ENCODE peak calls at places on chromosomes 5 and 9, in seven cellular contexts. O is transverse colon, V is NCI-H1105 treated with DMSO at 0.1 percent for 48 hours, W is AG08396, H is KBM-7, Q is WTC11, S is dermis microvascular lymphatic vessel endothelial cell. Y is an unnamed sample.

GRCh38 chr5:6713274-6714181 is at the start of gene TENT4A:
- DNase-seq in H (no peak), Q (no peak), S (peak), O (peak), V (no peak), W (peak), Y (no peak)

GRCh38 chr5:159878988-159879471 is 37.3 kb upstream of the ADRA1B start:
- DNase-seq in V (no peak), O (peak), H (no peak), S (peak), W (peak), Q (peak), Y (peak)

GRCh38 chr5:72159501-72159911 is 52.2 kb downstream of the MAP1B start:
- DNase-seq in W (no peak), O (no peak), Q (no peak), S (peak), H (no peak), V (no peak), Y (no peak)

GRCh38 chr9:102237520-102237919 is 499.1 kb upstream of the GRIN3A start:
- DNase-seq in O (no peak), V (no peak), W (no peak), Q (no peak), H (no peak), S (no peak), Y (no peak)

GRCh38 chr5:120297621-120298020 is 166.5 kb upstream of the PRR16 start:
- DNase-seq in O (no peak), H (no peak), V (no peak), W (no peak), Q (no peak), S (no peak), Y (no peak)

GRCh38 chr5:107687937-107688336 is 17.2 kb upstream of the EFNA5 start:
- DNase-seq in Q (no peak), S (no peak), H (no peak), V (no peak), O (no peak), W (no peak), Y (no peak)

GRCh38 chr5:59496524-59497134 is 396.9 kb downstream of the PDE4D start:
- DNase-seq in S (peak), Q (peak), H (peak), W (peak), O (no peak), V (no peak), Y (no peak)

GRCh38 chr9:29312327-29312726 is 1739.0 kb upstream of the C9orf72 start:
- DNase-seq in V (no peak), Q (no peak), H (no peak), O (no peak), S (no peak), W (no peak), Y (no peak)

GRCh38 chr5:19891658-19892057 is 96.3 kb downstream of the CDH18 start:
- DNase-seq in S (no peak), W (peak), Q (no peak), O (no peak), V (no peak), H (no peak), Y (no peak)

GRCh38 chr9:77544491-77545000 is 103.6 kb downstream of the GNA14 start:
- DNase-seq in O (no peak), W (no peak), H (no peak), Q (no peak), V (no peak), S (no peak), Y (no peak)

GRCh38 chr9:4016789-4017188 is 283.1 kb downstream of the GLIS3 start:
- DNase-seq in S (no peak), W (no peak), Q (no peak), V (no peak), H (no peak), O (no peak), Y (no peak)

GRCh38 chr5:56302027-56302426 is 68.9 kb upstream of the ANKRD55 start:
- DNase-seq in Q (no peak), H (no peak), W (peak), S (peak), V (no peak), O (no peak), Y (no peak)

GRCh38 chr5:140869555-140869886 is 764 bp downstream of the PCDHA11 start:
- DNase-seq in O (no peak), W (peak), S (no peak), Q (no peak), V (no peak), H (no peak), Y (no peak)

GRCh38 chr5:23466401-23466886 is 41.0 kb upstream of the PRDM9 start:
- DNase-seq in O (no peak), H (no peak), V (peak), Q (no peak), S (no peak), W (no peak), Y (no peak)

GRCh38 chr5:138663561-138663960 is 88.4 kb upstream of the HSPA9 start:
- DNase-seq in H (no peak), W (no peak), V (no peak), Q (no peak), O (no peak), S (no peak), Y (no peak)

GRCh38 chr9:121216406-121216805 is 14.7 kb upstream of the RAB14 start:
- DNase-seq in H (peak), O (no peak), V (no peak), Q (no peak), S (no peak), W (no peak), Y (no peak)

GRCh38 chr5:174596429-174596828 is 128.0 kb upstream of the MSX2 start:
- DNase-seq in Q (no peak), W (peak), O (no peak), V (no peak), S (no peak), H (no peak), Y (no peak)

GRCh38 chr9:111525056-111525977 is at the start of gene ZNF483:
- DNase-seq in Q (peak), W (peak), O (peak), V (peak), S (peak), H (peak), Y (peak)

Y was measured in lower leg skin.